ENCODE peak calls at places on chromosome 2, in five cellular contexts. One of them, this sample, is unnamed.

GRCh38 chr2:222944552-222944951 is 83.7 kb downstream of the ACSL3 start:
- DNase-seq in K562: no peak
- DNase-seq in HepG2: no peak
- DNase-seq in GM12878: no peak
- DNase-seq in H1: no peak
- DNase-seq in this sample: no peak

GRCh38 chr2:99883356-99883867 is 259.0 kb downstream of the AFF3 start:
- DNase-seq in K562: no peak
- DNase-seq in HepG2: no peak
- DNase-seq in GM12878: no peak
- DNase-seq in H1: no peak
- DNase-seq in this sample: no peak

GRCh38 chr2:202941771-202942170 is 29.7 kb downstream of the CARF start:
- DNase-seq in K562: no peak
- DNase-seq in HepG2: no peak
- DNase-seq in GM12878: no peak
- DNase-seq in H1: no peak
- DNase-seq in this sample: no peak

GRCh38 chr2:156110890-156111289 is 221.6 kb downstream of the NR4A2 start:
- DNase-seq in K562: peak
- DNase-seq in HepG2: peak
- DNase-seq in GM12878: no peak
- DNase-seq in H1: no peak
- DNase-seq in this sample: peak

GRCh38 chr2:41409328-41409727 is 638.5 kb upstream of the PKDCC start:
- DNase-seq in K562: no peak
- DNase-seq in HepG2: no peak
- DNase-seq in GM12878: no peak
- DNase-seq in H1: no peak
- DNase-seq in this sample: no peak

GRCh38 chr2:102449370-102449974 is 23.6 kb upstream of the SLC9A4 start:
- DNase-seq in K562: peak
- DNase-seq in HepG2: peak
- DNase-seq in GM12878: no peak
- DNase-seq in H1: no peak
- DNase-seq in this sample: peak

GRCh38 chr2:202036601-202037037 is 3.0 kb downstream of the FZD7 start:
- DNase-seq in K562: no peak
- DNase-seq in HepG2: no peak
- DNase-seq in GM12878: no peak
- DNase-seq in H1: no peak
- DNase-seq in this sample: peak

GRCh38 chr2:69375494-69376353 is 11.3 kb downstream of the GFPT1 start:
- DNase-seq in K562: peak
- DNase-seq in HepG2: no peak
- DNase-seq in GM12878: no peak
- DNase-seq in H1: no peak
- DNase-seq in this sample: no peak

GRCh38 chr2:241636182-241636982 is 576 bp downstream of the THAP4 start:
- DNase-seq in K562: peak
- DNase-seq in HepG2: peak
- DNase-seq in GM12878: no peak
- DNase-seq in H1: no peak
- DNase-seq in this sample: peak

GRCh38 chr2:163884416-163884815 is 148.6 kb upstream of the FIGN start:
- DNase-seq in K562: no peak
- DNase-seq in HepG2: no peak
- DNase-seq in GM12878: no peak
- DNase-seq in H1: no peak
- DNase-seq in this sample: no peak

GRCh38 chr2:216017365-216017764 is 4.0 kb upstream of the MREG start:
- DNase-seq in K562: no peak
- DNase-seq in HepG2: no peak
- DNase-seq in GM12878: peak
- DNase-seq in H1: no peak
- DNase-seq in this sample: no peak

GRCh38 chr2:236254674-236255073 is 9.5 kb downstream of the ASB18 start:
- DNase-seq in K562: no peak
- DNase-seq in HepG2: no peak
- DNase-seq in GM12878: no peak
- DNase-seq in H1: no peak
- DNase-seq in this sample: peak

GRCh38 chr2:159432610-159433009 is 146.1 kb upstream of the WDSUB1 start:
- DNase-seq in K562: no peak
- DNase-seq in HepG2: no peak
- DNase-seq in GM12878: no peak
- DNase-seq in H1: no peak
- DNase-seq in this sample: no peak

GRCh38 chr2:16318474-16319195 is 347.0 kb downstream of the CYRIA start:
- DNase-seq in K562: no peak
- DNase-seq in HepG2: no peak
- DNase-seq in GM12878: no peak
- DNase-seq in H1: no peak
- DNase-seq in this sample: no peak

GRCh38 chr2:26506279-26506678 is 28.4 kb upstream of the OTOF start:
- DNase-seq in K562: no peak
- DNase-seq in HepG2: no peak
- DNase-seq in GM12878: no peak
- DNase-seq in H1: no peak
- DNase-seq in this sample: no peak

GRCh38 chr2:109702250-109702985 is 88.3 kb downstream of the SOWAHC start:
- DNase-seq in K562: no peak
- DNase-seq in HepG2: no peak
- DNase-seq in GM12878: no peak
- DNase-seq in H1: no peak
- DNase-seq in this sample: no peak

GRCh38 chr2:101162561-101163330 is 11.6 kb upstream of the TBC1D8 start:
- DNase-seq in K562: no peak
- DNase-seq in HepG2: no peak
- DNase-seq in GM12878: no peak
- DNase-seq in H1: no peak
- DNase-seq in this sample: peak

GRCh38 chr2:219772103-219772502 is 144.7 kb downstream of the SLC4A3 start:
- DNase-seq in K562: no peak
- DNase-seq in HepG2: no peak
- DNase-seq in GM12878: no peak
- DNase-seq in H1: no peak
- DNase-seq in this sample: no peak

GRCh38 chr2:28128281-28128950 is 237.9 kb downstream of the BABAM2 start:
- DNase-seq in K562: no peak
- DNase-seq in HepG2: no peak
- DNase-seq in GM12878: no peak
- DNase-seq in H1: no peak
- DNase-seq in this sample: no peak

GRCh38 chr2:26607698-26608097 is 33.5 kb downstream of the CIB4 start:
- DNase-seq in K562: no peak
- DNase-seq in HepG2: no peak
- DNase-seq in GM12878: no peak
- DNase-seq in H1: no peak
- DNase-seq in this sample: no peak

GRCh38 chr2:7034313-7034712 is 117.1 kb downstream of the RNF144A start:
- DNase-seq in K562: no peak
- DNase-seq in HepG2: peak
- DNase-seq in GM12878: no peak
- DNase-seq in H1: no peak
- DNase-seq in this sample: peak

GRCh38 chr2:229641676-229642075 is 72.7 kb downstream of the DNER start:
- DNase-seq in K562: no peak
- DNase-seq in HepG2: no peak
- DNase-seq in GM12878: no peak
- DNase-seq in H1: no peak
- DNase-seq in this sample: no peak

GRCh38 chr2:196635156-196635555 is 4.4 kb upstream of the CCDC150 start:
- DNase-seq in K562: no peak
- DNase-seq in HepG2: no peak
- DNase-seq in GM12878: no peak
- DNase-seq in H1: no peak
- DNase-seq in this sample: no peak

GRCh38 chr2:111226797-111227700 is 106.3 kb downstream of the BCL2L11 start:
- DNase-seq in K562: no peak
- DNase-seq in HepG2: no peak
- DNase-seq in GM12878: no peak
- DNase-seq in H1: no peak
- DNase-seq in this sample: no peak

GRCh38 chr2:170098626-170099312 is 79.2 kb upstream of the MYO3B start:
- DNase-seq in K562: no peak
- DNase-seq in HepG2: no peak
- DNase-seq in GM12878: no peak
- DNase-seq in H1: no peak
- DNase-seq in this sample: no peak

GRCh38 chr2:39723946-39724827 is 54.9 kb downstream of the THUMPD2 start:
- DNase-seq in K562: no peak
- DNase-seq in HepG2: no peak
- DNase-seq in GM12878: no peak
- DNase-seq in H1: no peak
- DNase-seq in this sample: no peak

GRCh38 chr2:44171018-44171417 is 2.3 kb downstream of the PPM1B start:
- DNase-seq in K562: no peak
- DNase-seq in HepG2: peak
- DNase-seq in GM12878: no peak
- DNase-seq in H1: no peak
- DNase-seq in this sample: no peak

GRCh38 chr2:18435425-18436037 is 124.9 kb downstream of the RDH14 start:
- DNase-seq in K562: no peak
- DNase-seq in HepG2: peak
- DNase-seq in GM12878: no peak
- DNase-seq in H1: no peak
- DNase-seq in this sample: no peak

GRCh38 chr2:100222844-100223243 is 80.5 kb upstream of the AFF3 start:
- DNase-seq in K562: no peak
- DNase-seq in HepG2: no peak
- DNase-seq in GM12878: no peak
- DNase-seq in H1: no peak
- DNase-seq in this sample: no peak

GRCh38 chr2:96872591-96873349 is 2.9 kb upstream of the SEMA4C start:
- DNase-seq in K562: no peak
- DNase-seq in HepG2: no peak
- DNase-seq in GM12878: no peak
- DNase-seq in H1: no peak
- DNase-seq in this sample: no peak

GRCh38 chr2:165985120-165985519 is 31.5 kb upstream of the TTC21B start:
- DNase-seq in K562: no peak
- DNase-seq in HepG2: no peak
- DNase-seq in GM12878: no peak
- DNase-seq in H1: no peak
- DNase-seq in this sample: no peak

GRCh38 chr2:233758168-233758567 is 1.9 kb upstream of the UGT1A1 start:
- DNase-seq in K562: no peak
- DNase-seq in HepG2: no peak
- DNase-seq in GM12878: no peak
- DNase-seq in H1: no peak
- DNase-seq in this sample: no peak

GRCh38 chr2:233761040-233761769 is 1.1 kb downstream of the UGT1A1 start:
- DNase-seq in K562: no peak
- DNase-seq in HepG2: no peak
- DNase-seq in GM12878: no peak
- DNase-seq in H1: no peak
- DNase-seq in this sample: no peak

GRCh38 chr2:233756429-233757081 is 3.5 kb upstream of the UGT1A1 start:
- DNase-seq in K562: no peak
- DNase-seq in HepG2: peak
- DNase-seq in GM12878: no peak
- DNase-seq in H1: no peak
- DNase-seq in this sample: no peak

GRCh38 chr2:233760043-233760442 is at the start of gene UGT1A1:
- DNase-seq in K562: no peak
- DNase-seq in HepG2: peak
- DNase-seq in GM12878: no peak
- DNase-seq in H1: no peak
- DNase-seq in this sample: no peak

GRCh38 chr2:233758849-233759248 is 1.2 kb upstream of the UGT1A1 start:
- DNase-seq in K562: no peak
- DNase-seq in HepG2: no peak
- DNase-seq in GM12878: no peak
- DNase-seq in H1: no peak
- DNase-seq in this sample: no peak
- TF ChIP-seq ATF2 in K562: no peak
- TF ChIP-seq ATF2 in HepG2: no peak
- TF ChIP-seq ATF2 in GM12878: no peak
- TF ChIP-seq ATF2 in H1: no peak
- TF ChIP-seq ATF2 in this sample: no peak

DNA sequence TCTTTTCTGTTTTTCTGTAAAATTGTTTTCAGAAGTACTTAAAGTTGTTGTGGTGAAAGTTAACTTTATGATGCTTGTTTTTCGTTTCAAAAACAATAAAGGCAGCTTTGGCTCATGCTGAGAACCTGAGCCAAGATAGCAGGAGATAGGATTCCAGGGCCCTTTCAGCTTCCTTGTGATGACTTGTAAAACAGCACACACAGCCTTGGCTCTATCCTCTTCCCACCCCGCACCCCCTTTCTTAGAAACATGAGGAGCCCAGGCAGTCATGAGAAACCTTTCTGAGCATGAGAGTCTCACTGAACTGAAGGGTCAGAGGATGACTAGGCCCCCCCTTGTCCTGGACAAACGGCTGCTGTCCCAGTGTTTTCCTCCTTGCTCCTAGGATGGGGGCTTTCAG is 12.4 kb upstream of the CHRNA1 start:
- DNase-seq in K562: no peak
- DNase-seq in HepG2: no peak
- DNase-seq in GM12878: no peak
- DNase-seq in H1: no peak
- DNase-seq in this sample: no peak
- TF ChIP-seq MAX in K562: no peak
- TF ChIP-seq MAX in HepG2: no peak
- TF ChIP-seq MAX in GM12878: no peak
- TF ChIP-seq MAX in H1: no peak
- TF ChIP-seq MAX in this sample: no peak

GRCh38 chr2:207868855-207869596 is 99.3 kb upstream of the FZD5 start:
- DNase-seq in K562: no peak
- DNase-seq in HepG2: no peak
- DNase-seq in GM12878: no peak
- DNase-seq in H1: no peak
- DNase-seq in this sample: no peak

GRCh38 chr2:207871506-207871905 is 101.8 kb upstream of the FZD5 start:
- DNase-seq in K562: no peak
- DNase-seq in HepG2: no peak
- DNase-seq in GM12878: no peak
- DNase-seq in H1: no peak
- DNase-seq in this sample: no peak

GRCh38 chr2:207870814-207871213 is 101.1 kb upstream of the FZD5 start:
- DNase-seq in K562: no peak
- DNase-seq in HepG2: no peak
- DNase-seq in GM12878: no peak
- DNase-seq in H1: no peak
- DNase-seq in this sample: no peak

GRCh38 chr2:207871911-207872310 is 102.2 kb upstream of the FZD5 start:
- DNase-seq in K562: no peak
- DNase-seq in HepG2: no peak
- DNase-seq in GM12878: no peak
- DNase-seq in H1: no peak
- DNase-seq in this sample: no peak

GRCh38 chr2:207869784-207870778 is 100.4 kb upstream of the FZD5 start:
- DNase-seq in K562: no peak
- DNase-seq in HepG2: peak
- DNase-seq in GM12878: no peak
- DNase-seq in H1: no peak
- DNase-seq in this sample: no peak
- TF ChIP-seq ATF2 in K562: no peak
- TF ChIP-seq ATF2 in HepG2: peak
- TF ChIP-seq ATF2 in GM12878: no peak
- TF ChIP-seq ATF2 in H1: no peak
- TF ChIP-seq ATF2 in this sample: no peak

GRCh38 chr2:30146337-30147195 is at the start of gene YPEL5:
- DNase-seq in K562: peak
- DNase-seq in HepG2: peak
- DNase-seq in GM12878: peak
- DNase-seq in H1: peak
- DNase-seq in this sample: peak
- TF ChIP-seq MAX in K562: peak
- TF ChIP-seq MAX in HepG2: peak
- TF ChIP-seq MAX in GM12878: peak
- TF ChIP-seq MAX in H1: peak
- TF ChIP-seq MAX in this sample: peak